ENCODE peak calls at places on chromosomes 6 and 20, in six cellular contexts. K is NCI-H524, F is neural progenitor cell, V is skeletal muscle cell, A is hepatocyte, H is HL-60. E is an unnamed sample.

GRCh38 chr6:6790393-6790792 is 201.9 kb downstream of the LY86 start:
- DNase-seq in K (no peak), F (no peak), V (no peak), A (no peak), H (no peak), E (no peak)

GRCh38 chr6:96051555-96051954 is 35.8 kb downstream of the FUT9 start:
- DNase-seq in K (no peak), F (no peak), V (no peak), A (no peak), H (no peak), E (no peak)

GRCh38 chr6:143362192-143362558 is 88.3 kb downstream of the ADAT2 start:
- DNase-seq in K (no peak), F (no peak), V (no peak), A (no peak), H (no peak), E (peak; percentile 11)

GRCh38 chr6:34373511-34373910 is 19.0 kb downstream of the NUDT3 start:
- DNase-seq in K (no peak), F (no peak), V (no peak), A (no peak), H (no peak), E (no peak)

GRCh38 chr6:125076482-125076742 is 77.2 kb upstream of the TPD52L1 start:
- DNase-seq in K (no peak), F (no peak), V (no peak), A (no peak), H (no peak), E (no peak)

GRCh38 chr20:5835234-5835845 is 85.1 kb downstream of the SHLD1 start:
- DNase-seq in K (no peak), F (no peak), V (no peak), A (no peak), H (no peak), E (peak; percentile 93)

GRCh38 chr20:50238081-50238800 is 47.6 kb downstream of the CEBPB start:
- DNase-seq in K (no peak), F (no peak), V (no peak), A (no peak), H (no peak), E (no peak)

GRCh38 chr6:107729098-107729497 is 95.0 kb downstream of the SCML4 start:
- DNase-seq in K (no peak), F (no peak), V (no peak), A (no peak), H (no peak), E (no peak)

GRCh38 chr6:41785689-41786450 is 1.6 kb upstream of the TOMM6 start:
- DNase-seq in K (no peak), F (no peak), V (no peak), A (peak; percentile 34), H (no peak), E (no peak)

GRCh38 chr6:169571123-169571962 is 130.5 kb downstream of the WDR27 start:
- DNase-seq in K (no peak), F (no peak), V (no peak), A (no peak), H (no peak), E (no peak)

GRCh38 chr20:21571841-21572690 is 58.2 kb upstream of the NKX2-2 start:
- DNase-seq in K (no peak), F (peak; percentile 56), V (no peak), A (peak; percentile 23), H (no peak), E (no peak)

GRCh38 chr20:53866787-53867740 is 203.3 kb downstream of the BCAS1 start:
- DNase-seq in K (peak; percentile 37), F (peak; percentile 55), V (no peak), A (no peak), H (no peak), E (no peak)

GRCh38 chr6:5036309-5036708 is 32.5 kb upstream of the RPP40 start:
- DNase-seq in K (peak; percentile 47), F (peak; percentile 91), V (no peak), A (peak; percentile 87), H (no peak), E (peak; percentile 69)

GRCh38 chr20:36988494-36988966 is 37.0 kb upstream of the SAMHD1 start:
- DNase-seq in K (no peak), F (no peak), V (no peak), A (no peak), H (peak; percentile 58), E (no peak)

GRCh38 chr6:44253307-44254101 is 3.8 kb downstream of the SLC35B2 start:
- DNase-seq in K (no peak), F (peak; percentile 67), V (no peak), A (peak; percentile 65), H (no peak), E (peak; percentile 56)

GRCh38 chr20:36313936-36314335 is 7.8 kb downstream of the DLGAP4 start:
- DNase-seq in K (no peak), F (no peak), V (no peak), A (no peak), H (no peak), E (no peak)

GRCh38 chr6:105941616-105942412 is 144.3 kb upstream of the PRDM1 start:
- DNase-seq in K (no peak), F (no peak), V (peak; percentile 43), A (no peak), H (no peak), E (no peak)

GRCh38 chr20:49534314-49534713 is 33.6 kb downstream of the PTGIS start:
- DNase-seq in K (peak; percentile 41), F (peak; percentile 81), V (peak; percentile 3), A (peak; percentile 76), H (peak; percentile 20), E (peak; percentile 26)

GRCh38 chr20:41167481-41168253 is 30.3 kb downstream of the PLCG1 start:
- DNase-seq in K (no peak), F (no peak), V (no peak), A (no peak), H (no peak), E (no peak)

GRCh38 chr6:8237668-8238067 is 135.3 kb upstream of the EEF1E1 start:
- DNase-seq in K (no peak), F (no peak), V (no peak), A (no peak), H (no peak), E (no peak)

GRCh38 chr6:149246691-149247384 is 70.7 kb upstream of the TAB2 start:
- DNase-seq in K (no peak), F (no peak), V (no peak), A (no peak), H (peak; percentile 89), E (no peak)

GRCh38 chr6:141580121-141580520 is 552.6 kb upstream of the GJE1 start:
- DNase-seq in K (no peak), F (no peak), V (no peak), A (no peak), H (no peak), E (no peak)

GRCh38 chr20:35306931-35307517 is 14.8 kb upstream of the FAM83C start:
- DNase-seq in K (peak; percentile 21), F (peak; percentile 83), V (peak; percentile 90), A (peak; percentile 85), H (no peak), E (peak; percentile 22)

GRCh38 chr20:17898548-17898994 is 70.0 kb downstream of the SNX5 start:
- DNase-seq in K (peak; percentile 19), F (peak; percentile 77), V (peak; percentile 15), A (peak; percentile 87), H (peak; percentile 15), E (peak; percentile 7)

GRCh38 chr20:63739129-63740069 is at the start of gene SLC2A4RG:
- DNase-seq in K (peak; percentile 20), F (peak; percentile 96), V (peak; percentile 7), A (peak; percentile 96), H (peak; percentile 63), E (peak; percentile 37)

GRCh38 chr6:20438462-20439070 is 36.9 kb downstream of the E2F3 start:
- DNase-seq in K (no peak), F (peak; percentile 56), V (no peak), A (no peak), H (no peak), E (peak; percentile 67)

GRCh38 chr6:42417641-42418112 is 34.0 kb downstream of the TRERF1 start:
- DNase-seq in K (no peak), F (no peak), V (no peak), A (no peak), H (no peak), E (no peak)

GRCh38 chr20:44702776-44703175 is 12.4 kb upstream of the CCN5 start:
- DNase-seq in K (peak; percentile 21), F (no peak), V (peak; percentile 97), A (peak; percentile 32), H (no peak), E (peak; percentile 53)

GRCh38 chr6:40442591-40442990 is 144.6 kb downstream of the LRFN2 start:
- DNase-seq in K (no peak), F (no peak), V (no peak), A (no peak), H (no peak), E (no peak)

GRCh38 chr6:3194535-3195376 is 32.7 kb downstream of the TUBB2B start:
- DNase-seq in K (peak; percentile 4), F (peak; percentile 82), V (no peak), A (no peak), H (no peak), E (peak; percentile 4)

GRCh38 chr20:37335642-37336368 is 10.1 kb upstream of the SRC start:
- DNase-seq in K (no peak), F (no peak), V (no peak), A (no peak), H (no peak), E (no peak)

GRCh38 chr6:8589941-8590676 is 154.8 kb upstream of the SLC35B3 start:
- DNase-seq in K (no peak), F (peak; percentile 41), V (no peak), A (peak; percentile 20), H (no peak), E (no peak)

GRCh38 chr6:16503919-16504554 is 257.2 kb downstream of the ATXN1 start:
- DNase-seq in K (no peak), F (no peak), V (no peak), A (no peak), H (no peak), E (no peak)

GRCh38 chr20:47688385-47689381 is 96.6 kb downstream of the SULF2 start:
- DNase-seq in K (no peak), F (no peak), V (no peak), A (no peak), H (no peak), E (no peak)

GRCh38 chr6:22716721-22717120 is 147.4 kb downstream of the HDGFL1 start:
- DNase-seq in K (no peak), F (no peak), V (no peak), A (peak; percentile 15), H (no peak), E (no peak)

GRCh38 chr20:61883867-61884393 is 181.8 kb downstream of the TAF4 start:
- DNase-seq in K (no peak), F (no peak), V (no peak), A (no peak), H (no peak), E (no peak)

GRCh38 chr6:9437836-9438235 is 977.0 kb downstream of the TFAP2A start:
- DNase-seq in K (no peak), F (no peak), V (no peak), A (no peak), H (no peak), E (no peak)

GRCh38 chr6:41021832-41022231 is 17.2 kb downstream of the UNC5CL start:
- DNase-seq in K (no peak), F (peak; percentile 24), V (no peak), A (peak; percentile 51), H (no peak), E (no peak)

GRCh38 chr20:54980321-54980960 is 505.0 kb downstream of the DOK5 start:
- DNase-seq in K (no peak), F (peak; percentile 50), V (no peak), A (peak; percentile 35), H (no peak), E (no peak)

GRCh38 chr20:44736170-44737021 is 9.3 kb upstream of the KCNK15 start:
- DNase-seq in K (peak; percentile 84), F (peak; percentile 81), V (peak; percentile 60), A (peak; percentile 78), H (peak; percentile 92), E (peak; percentile 60)

E was measured in DMS 273 treated with DMSO at 0.1 percent for 48 hours.